ENCODE peak calls at places on chromosomes 5 and 9, in six cellular contexts. F is CD8-positive, alpha-beta memory T cell; Q is IMR-90; J is OCI-LY7; G is neural progenitor cell; H is breast epithelium. D is an unnamed sample.

GRCh38 chr5:137923856-137924255 is 34.6 kb downstream of the PKD2L2 start:
- DNase-seq in H (no peak), F (no peak), J (no peak), Q (peak; percentile 48), G (peak; percentile 3), D (no peak)

GRCh38 chr9:36317766-36318165 is 59.5 kb upstream of the GNE start:
- DNase-seq in Q (no peak), J (no peak), F (no peak), H (peak; percentile 83), G (no peak), D (no peak)

GRCh38 chr9:11871832-11872231 is 821.4 kb upstream of the TYRP1 start:
- DNase-seq in J (no peak), Q (no peak), G (no peak), F (no peak), H (no peak), D (no peak)

GRCh38 chr5:180021900-180022299 is 49.7 kb downstream of the RNF130 start:
- DNase-seq in Q (no peak), G (no peak), J (no peak), F (no peak), H (no peak), D (no peak)

GRCh38 chr9:93422987-93423386 is 28.5 kb upstream of the FAM120A start:
- DNase-seq in J (no peak), F (no peak), Q (peak; percentile 10), H (no peak), G (no peak), D (no peak)

GRCh38 chr5:78648359-78649219 is at the start of gene LHFPL2:
- DNase-seq in J (peak; percentile 75), Q (peak; percentile 68), H (peak; percentile 63), G (peak; percentile 95), F (no peak), D (peak; percentile 78)

GRCh38 chr5:87151547-87151946 is 116.1 kb upstream of the RASA1 start:
- DNase-seq in Q (peak; percentile 97), J (no peak), G (no peak), H (no peak), F (no peak), D (no peak)

GRCh38 chr5:135304352-135305221 is 94.4 kb downstream of the MACROH2A1 start:
- DNase-seq in Q (peak; percentile 24), G (no peak), J (no peak), F (no peak), H (no peak), D (no peak)

GRCh38 chr9:91677354-91677753 is 253.7 kb upstream of the NFIL3 start:
- DNase-seq in Q (no peak), F (no peak), J (no peak), H (no peak), G (no peak), D (no peak)

GRCh38 chr9:17229945-17230560 is 95.2 kb downstream of the CNTLN start:
- DNase-seq in Q (no peak), H (no peak), G (no peak), F (no peak), J (no peak), D (no peak)

GRCh38 chr9:79256691-79257213 is 315.0 kb upstream of the TLE4 start:
- DNase-seq in F (no peak), Q (peak; percentile 43), H (no peak), G (peak; percentile 82), J (no peak), D (no peak)

GRCh38 chr5:55575815-55576583 is 41.2 kb upstream of the PLPP1 start:
- DNase-seq in G (no peak), Q (peak; percentile 60), F (no peak), H (no peak), J (no peak), D (no peak)

GRCh38 chr9:4143951-4144717 is 155.7 kb downstream of the GLIS3 start:
- DNase-seq in F (no peak), G (peak; percentile 69), J (no peak), Q (peak; percentile 82), H (no peak), D (no peak)

GRCh38 chr5:119036101-119036762 is 34.7 kb upstream of the DMXL1 start:
- DNase-seq in J (no peak), F (no peak), G (no peak), H (no peak), Q (peak; percentile 89), D (no peak)

GRCh38 chr9:94142353-94142752 is 58.1 kb downstream of the PTPDC1 start:
- DNase-seq in H (no peak), J (no peak), Q (no peak), G (no peak), F (no peak), D (no peak)

GRCh38 chr5:6080930-6081726 is 297.2 kb downstream of the MED10 start:
- DNase-seq in G (no peak), Q (no peak), H (no peak), F (no peak), J (no peak), D (no peak)

GRCh38 chr9:126392662-126393383 is 66.2 kb downstream of the MVB12B start:
- DNase-seq in Q (no peak), F (no peak), H (no peak), G (no peak), J (no peak), D (no peak)

GRCh38 chr5:178205010-178205748 is 846 bp downstream of the HNRNPAB start:
- DNase-seq in J (peak; percentile 88), G (peak; percentile 84), Q (peak; percentile 62), H (peak; percentile 63), F (peak; percentile 66), D (peak; percentile 86)

GRCh38 chr9:128027166-128027539 is 40.0 kb downstream of the NAIF1 start:
- DNase-seq in Q (no peak), G (no peak), H (no peak), J (peak; percentile 39), F (peak; percentile 74), D (no peak)

GRCh38 chr9:128026255-128027165 is 40.6 kb downstream of the NAIF1 start:
- DNase-seq in J (peak; percentile 92), H (peak; percentile 31), G (no peak), Q (no peak), F (peak; percentile 91), D (no peak)

GRCh38 chr9:128027705-128028104 is 39.4 kb downstream of the NAIF1 start:
- DNase-seq in Q (no peak), J (no peak), G (no peak), F (no peak), H (no peak), D (no peak)

GRCh38 chr9:128024761-128025308 is 42.3 kb downstream of the NAIF1 start:
- DNase-seq in H (no peak), F (no peak), J (no peak), G (no peak), Q (no peak), D (no peak)

GRCh38 chr9:128025756-128026155 is 41.4 kb downstream of the NAIF1 start:
- DNase-seq in H (no peak), Q (no peak), F (no peak), J (no peak), G (no peak), D (no peak)
- H3K4me3 ChIP-seq in H (no peak overlapping the region), Q (no peak overlapping the region), F (peak overlapping the region; percentile 18), J (peak overlapping the region; percentile 56), G (no peak overlapping the region), D (no peak overlapping the region)

DNA sequence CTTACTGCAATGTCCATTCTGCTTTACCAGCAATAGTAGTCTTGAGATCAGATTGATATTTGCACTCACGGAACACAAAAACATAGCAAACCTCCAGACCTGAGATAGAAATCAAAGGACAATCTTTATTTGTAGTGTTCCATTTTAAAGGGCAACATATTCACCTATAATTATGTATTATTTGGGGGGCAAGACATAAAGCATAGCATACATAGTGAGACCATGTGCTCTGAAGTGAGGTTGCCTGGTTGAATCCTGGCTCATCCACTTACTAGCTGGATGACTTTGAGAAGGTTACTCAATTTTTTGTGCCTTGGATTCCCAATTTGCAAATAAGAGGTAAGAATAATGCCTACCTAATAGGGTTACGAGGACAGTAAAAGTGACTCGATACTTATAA is at the start of gene OR1B1:
- DNase-seq in Q (no peak), F (no peak), H (no peak), G (no peak), J (no peak), D (no peak)
- H3K9me3 ChIP-seq in Q (no peaks in the 10 kb centered on the region), F (no peaks in the 10 kb centered on the region), H (no peaks in the 10 kb centered on the region), G (peaks cover 13% of the 10 kb centered on the region), J (no peaks in the 10 kb centered on the region), D (no peaks in the 10 kb centered on the region)

GRCh38 chr9:137674307-137675305 is 55.8 kb downstream of the EHMT1 start:
- DNase-seq in F (no peak), Q (no peak), G (peak; percentile 60), H (no peak), J (no peak), D (no peak)
- H3K4me3 ChIP-seq in F (no peak overlapping the region), Q (no peak overlapping the region), G (peak overlapping the region; percentile 16), H (no peak overlapping the region), J (peak overlapping the region; percentile 48), D (no peak overlapping the region)

DNA sequence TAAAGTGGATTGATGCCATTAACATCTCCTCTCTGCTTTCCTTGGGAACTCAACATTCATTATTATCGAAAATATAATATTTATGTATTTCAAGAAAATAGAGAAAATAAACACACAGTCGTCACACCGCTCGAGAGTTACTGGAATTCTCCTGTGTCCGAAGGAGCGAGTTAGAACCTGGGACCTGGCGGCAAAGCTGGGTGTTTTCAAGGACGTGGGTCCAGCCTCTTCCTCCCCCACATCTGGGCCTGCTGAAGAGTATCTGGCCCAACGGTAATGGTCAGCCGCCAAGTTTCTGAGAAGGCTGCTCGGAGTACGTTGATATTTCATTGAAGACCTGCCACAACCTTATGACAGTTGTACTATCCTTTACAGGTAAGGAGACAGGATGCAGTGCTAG is 47.9 kb downstream of the IRX2 start:
- DNase-seq in H (no peak), J (no peak), G (no peak), Q (no peak), F (no peak), D (no peak)
- H3K9me3 ChIP-seq in H (no peaks in the 10 kb centered on the region), J (no peaks in the 10 kb centered on the region), G (no peaks in the 10 kb centered on the region), Q (peaks cover 40% of the 10 kb centered on the region), F (no peaks in the 10 kb centered on the region), D (no peaks in the 10 kb centered on the region)

GRCh38 chr5:114266374-114266773 is 95.5 kb upstream of the KCNN2 start:
- DNase-seq in G (no peak), J (no peak), F (no peak), Q (peak; percentile 38), H (no peak), D (no peak)

GRCh38 chr5:114265661-114266060 is 96.2 kb upstream of the KCNN2 start:
- DNase-seq in F (no peak), H (no peak), Q (no peak), G (no peak), J (no peak), D (no peak)

DNA sequence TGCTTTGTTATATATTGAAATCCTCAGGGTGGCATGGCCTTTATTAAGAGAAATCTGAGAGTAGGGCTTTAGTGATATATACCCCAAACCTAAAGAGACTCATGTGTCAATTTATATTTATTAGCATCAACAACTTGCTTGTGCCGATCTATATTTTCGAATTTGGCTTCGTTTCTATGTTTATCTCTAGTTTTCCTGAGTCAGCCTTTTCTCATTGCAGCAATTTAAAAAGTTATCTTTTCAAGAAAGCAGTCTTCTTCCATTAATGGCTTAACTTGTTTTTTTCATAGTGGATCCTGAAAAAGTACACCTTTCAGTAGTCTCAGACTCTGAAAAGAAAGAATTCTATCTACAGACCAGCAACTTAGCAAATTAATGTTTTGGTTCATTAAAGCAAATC is 99.9 kb upstream of the KCNN2 start:
- DNase-seq in G (no peak), J (no peak), F (no peak), Q (no peak), H (no peak), D (no peak)
- H3K4me3 ChIP-seq in G (no peak overlapping the region), J (no peak overlapping the region), F (no peak overlapping the region), Q (no peak overlapping the region), H (no peak overlapping the region), D (no peak overlapping the region)